ENCODE peak calls at places on chromosomes 16 and 17, in six cellular contexts. H is SK-N-SH; K is CD4-positive, CD25-positive, alpha-beta regulatory T cell; U is fibroblast of lung; M is HFFc6; N is OCI-LY7. V is an unnamed sample.

GRCh38 chr17:60311936-60312335 is 80.0 kb downstream of the USP32 start:
- DNase-seq in H (no peak), K (no peak), U (peak), M (no peak), N (no peak), V (no peak)

GRCh38 chr16:81610144-81610842 is 165.7 kb downstream of the CMIP start:
- DNase-seq in H (peak), K (no peak), U (peak), M (peak), N (no peak), V (no peak)

GRCh38 chr16:80994451-80994850 is 12.2 kb downstream of the CMC2 start:
- DNase-seq in H (no peak), K (no peak), U (peak), M (no peak), N (no peak), V (no peak)

GRCh38 chr17:29241015-29241963 is 5.4 kb upstream of the CRYBA1 start:
- DNase-seq in H (peak), K (peak), U (peak), M (peak), N (peak), V (no peak)

GRCh38 chr17:57783338-57783742 is 38.2 kb upstream of the CCDC182 start:
- DNase-seq in H (peak), K (peak), U (peak), M (peak), N (peak), V (peak)

GRCh38 chr16:12313902-12314621 is 337.5 kb downstream of the SNX29 start:
- DNase-seq in H (no peak), K (no peak), U (no peak), M (no peak), N (no peak), V (no peak)

GRCh38 chr16:70468776-70469525 is 14.6 kb downstream of the FCSK start:
- DNase-seq in H (no peak), K (no peak), U (no peak), M (no peak), N (no peak), V (no peak)

GRCh38 chr17:28572294-28573099 is 1.2 kb upstream of the PIGS start:
- DNase-seq in H (no peak), K (peak), U (no peak), M (no peak), N (no peak), V (no peak)

GRCh38 chr17:81039854-81040758 is 5.2 kb downstream of the BAIAP2 start:
- DNase-seq in H (no peak), K (no peak), U (peak), M (peak), N (no peak), V (no peak)

GRCh38 chr17:49231563-49231894 is 942 bp upstream of the PHOSPHO1 start:
- DNase-seq in H (no peak), K (no peak), U (no peak), M (no peak), N (no peak), V (no peak)

GRCh38 chr17:28500712-28501379 is 5.3 kb upstream of the FOXN1 start:
- DNase-seq in H (peak), K (no peak), U (no peak), M (no peak), N (no peak), V (no peak)

GRCh38 chr17:30263552-30264333 is 28.0 kb downstream of the BLMH start:
- DNase-seq in H (no peak), K (no peak), U (no peak), M (no peak), N (no peak), V (no peak)

GRCh38 chr16:64615647-64616280 is 506.1 kb downstream of the CDH11 start:
- DNase-seq in H (no peak), K (no peak), U (peak), M (no peak), N (no peak), V (no peak)

GRCh38 chr17:6427284-6427781 is 7.6 kb downstream of the AIPL1 start:
- DNase-seq in H (no peak), K (peak), U (peak), M (peak), N (no peak), V (no peak)

GRCh38 chr16:73176577-73177013 is 128.7 kb upstream of the ZFHX3 start:
- DNase-seq in H (no peak), K (no peak), U (peak), M (peak), N (no peak), V (no peak)

GRCh38 chr16:64356267-64356666 is 765.6 kb downstream of the CDH11 start:
- DNase-seq in H (no peak), K (no peak), U (peak), M (peak), N (no peak), V (no peak)

GRCh38 chr16:85238233-85238647 is 126.0 kb upstream of the CIBAR2 start:
- DNase-seq in H (peak), K (no peak), U (peak), M (peak), N (no peak), V (no peak)

GRCh38 chr17:71600137-71600789 is 520.6 kb upstream of the SOX9 start:
- DNase-seq in H (no peak), K (no peak), U (peak), M (no peak), N (no peak), V (no peak)

GRCh38 chr16:15509593-15510520 is 75.5 kb downstream of the BMERB1 start:
- DNase-seq in H (peak), K (peak), U (peak), M (peak), N (no peak), V (peak)

GRCh38 chr16:27969574-27969973 is 93.9 kb downstream of the GSG1L start:
- DNase-seq in H (no peak), K (no peak), U (peak), M (peak), N (no peak), V (no peak)

GRCh38 chr16:67580202-67580601 is 17.9 kb downstream of the CTCF start:
- DNase-seq in H (no peak), K (no peak), U (no peak), M (no peak), N (no peak), V (no peak)

GRCh38 chr17:63881935-63882601 is at the start of gene GH2:
- DNase-seq in H (peak), K (peak), U (peak), M (peak), N (peak), V (peak)